ENCODE peak calls at places on chromosomes 13 and 19, in four cellular contexts. I, Q, T and G are unnamed samples.

GRCh38 chr13:42405665-42406390 is 133.9 kb downstream of the AKAP11 start:
- DNase-seq in T (peak), Q (no peak), I (no peak), G (peak)

GRCh38 chr19:8731428-8732169 is 10.2 kb downstream of the OR2Z1 start:
- DNase-seq in Q (no peak), I (no peak), T (no peak), G (no peak)

GRCh38 chr13:101695870-101696516 is 243.5 kb downstream of the ITGBL1 start:
- DNase-seq in Q (no peak), I (no peak), T (no peak), G (no peak)

GRCh38 chr19:16260794-16261161 is 63.1 kb downstream of the AP1M1 start:
- DNase-seq in T (no peak), Q (no peak), I (no peak), G (no peak)

GRCh38 chr13:58051807-58052375 is 420.3 kb downstream of the PCDH17 start:
- DNase-seq in I (no peak), T (no peak), Q (no peak), G (no peak)

GRCh38 chr19:40337594-40337993 is 10.6 kb downstream of the C19orf47 start:
- DNase-seq in T (no peak), Q (no peak), I (no peak), G (no peak)

GRCh38 chr13:39284801-39285388 is 246.6 kb downstream of the NHLRC3 start:
- DNase-seq in T (no peak), I (no peak), Q (no peak), G (no peak)

GRCh38 chr19:34475026-34475974 is 6.3 kb upstream of the WTIP start:
- DNase-seq in I (no peak), Q (no peak), T (peak), G (peak)

GRCh38 chr19:8575467-8575997 is 1.7 kb downstream of the MYO1F start:
- DNase-seq in T (peak), Q (no peak), I (no peak), G (no peak)

GRCh38 chr13:114119196-114119595 is 13.2 kb downstream of the RASA3 start:
- DNase-seq in T (peak), I (peak), Q (no peak), G (peak)

GRCh38 chr19:50549927-50550593 is 18.2 kb downstream of the LRRC4B start:
- DNase-seq in T (no peak), Q (no peak), I (no peak), G (no peak)

GRCh38 chr19:38224014-38224862 is at the start of gene DPF1:
- DNase-seq in Q (no peak), T (peak), I (no peak), G (no peak)

GRCh38 chr19:12994701-12995595 is at the start of gene NFIX:
- DNase-seq in Q (peak), T (peak), I (peak), G (no peak)

GRCh38 chr13:97258801-97259200 is 36.7 kb downstream of the MBNL2 start:
- DNase-seq in Q (no peak), T (peak), I (no peak), G (no peak)

GRCh38 chr19:47230122-47230920 is 678 bp downstream of the BBC3 start:
- DNase-seq in Q (no peak), I (peak), T (peak), G (no peak)

GRCh38 chr13:73262862-73263627 is 204.2 kb downstream of the KLF5 start:
- DNase-seq in I (no peak), T (no peak), Q (no peak), G (no peak)

GRCh38 chr13:32362574-32362973 is 47.3 kb downstream of the BRCA2 start:
- DNase-seq in I (no peak), Q (no peak), T (no peak), G (no peak)

GRCh38 chr19:5801796-5802616 is 2.9 kb upstream of the NRTN start:
- DNase-seq in I (no peak), T (peak), Q (no peak), G (no peak)

GRCh38 chr19:2575734-2576481 is 100.0 kb downstream of the GADD45B start:
- DNase-seq in I (peak), Q (peak), T (no peak), G (no peak)

GRCh38 chr13:101258071-101258470 is 158.2 kb downstream of the NALCN start:
- DNase-seq in T (peak), I (no peak), Q (no peak), G (no peak)

GRCh38 chr13:79404361-79404760 is 1.7 kb downstream of the RBM26 start:
- DNase-seq in T (no peak), Q (no peak), I (no peak), G (no peak)

GRCh38 chr13:77033717-77034302 is 6.9 kb upstream of the FBXL3 start:
- DNase-seq in Q (no peak), T (no peak), I (no peak), G (no peak)

GRCh38 chr13:21458457-21458815 is 667 bp downstream of the ZDHHC20 start:
- DNase-seq in T (no peak), I (peak), Q (no peak), G (no peak)

GRCh38 chr19:30596268-30596667 is 224.1 kb downstream of the ZNF536 start:
- DNase-seq in Q (no peak), T (no peak), I (no peak), G (no peak)

GRCh38 chr13:45872574-45872973 is 21.0 kb upstream of the SIAH3 start:
- DNase-seq in I (no peak), T (no peak), Q (no peak), G (no peak)

GRCh38 chr19:54805665-54806515 is 2.5 kb downstream of the KIR2DL4 start:
- DNase-seq in Q (no peak), I (no peak), T (no peak), G (no peak)
- H3K4me3 ChIP-seq in Q (no peak), I (no peak), T (no peak), G (no peak)

GRCh38 chr13:60654405-60654804 is 257.4 kb downstream of the TDRD3 start:
- DNase-seq in Q (no peak), T (peak), I (no peak), G (no peak)
- TF ChIP-seq CTCF in Q (no peak), T (peak), I (peak), G (peak)

GRCh38 chr13:44573071-44573470 is 3.1 kb downstream of the TSC22D1 start:
- DNase-seq in I (no peak), T (peak), Q (no peak), G (no peak)
- H3K4me3 ChIP-seq in I (no peak), T (peak), Q (peak), G (peak)

DNA sequence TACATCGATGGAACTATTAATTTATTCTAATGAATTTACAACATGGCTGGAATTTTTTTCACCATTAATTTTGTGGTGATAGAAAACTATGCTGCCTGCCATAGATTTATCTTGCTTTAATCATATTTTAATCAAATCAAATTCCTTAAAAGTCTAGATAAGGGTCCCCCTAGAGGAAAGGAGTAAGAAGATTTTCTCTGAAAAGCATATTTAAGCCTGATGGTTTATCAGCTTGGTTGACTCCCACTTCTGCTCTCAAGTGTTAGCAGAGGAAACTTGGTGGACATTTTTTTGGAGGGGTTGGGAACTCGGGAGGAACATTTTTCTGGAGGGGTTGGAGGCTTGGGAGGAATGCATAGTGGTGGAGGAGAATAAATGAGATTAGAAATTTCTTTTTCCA is 253.3 kb downstream of the KCNRG start:
- DNase-seq in I (no peak), Q (no peak), T (no peak), G (no peak)
- TF ChIP-seq CTCF in I (no peak), Q (no peak), T (no peak), G (peak)